ENCODE peak calls at places on chromosome 11, in four cellular contexts. K is esophagus squamous epithelium, M is cardiac fibroblast, E is GM12878. Q is an unnamed sample.

GRCh38 chr11:67507242-67507890 is 596 bp downstream of the CDK2AP2 start:
- DNase-seq in M (peak; percentile 83), K (no peak), E (no peak), Q (peak; percentile 17)

GRCh38 chr11:103907548-103908455 is 128.6 kb upstream of the DDI1 start:
- DNase-seq in M (peak; percentile 64), E (no peak), K (no peak), Q (no peak)

GRCh38 chr11:62370743-62371440 is 33.6 kb downstream of the ASRGL1 start:
- DNase-seq in M (no peak), K (no peak), E (no peak), Q (no peak)

GRCh38 chr11:59510917-59511589 is at the start of gene OR4D9:
- DNase-seq in M (peak; percentile 3), E (no peak), K (no peak), Q (no peak)

GRCh38 chr11:84722583-84723108 is 904.5 kb downstream of the DLG2 start:
- DNase-seq in M (no peak), E (no peak), K (no peak), Q (no peak)

GRCh38 chr11:95920460-95921105 is 3.3 kb downstream of the MTMR2 start:
- DNase-seq in E (no peak), K (no peak), M (peak; percentile 73), Q (no peak)

GRCh38 chr11:63999349-64000025 is 13.2 kb downstream of the OTUB1 start:
- DNase-seq in M (peak; percentile 34), K (no peak), E (no peak), Q (no peak)

GRCh38 chr11:45021001-45021400 is 70.3 kb upstream of the TP53I11 start:
- DNase-seq in M (no peak), E (no peak), K (no peak), Q (no peak)

GRCh38 chr11:117143390-117143789 is 697 bp upstream of the PAFAH1B2 start:
- DNase-seq in M (peak; percentile 59), E (no peak), K (no peak), Q (no peak)

GRCh38 chr11:76151561-76152085 is 54.7 kb downstream of the WNT11 start:
- DNase-seq in K (no peak), M (no peak), E (no peak), Q (no peak)

GRCh38 chr11:130209128-130209932 is 49.7 kb downstream of the ST14 start:
- DNase-seq in K (no peak), E (no peak), M (no peak), Q (no peak)

GRCh38 chr11:70059971-70060370 is 18.1 kb upstream of the ANO1 start:
- DNase-seq in M (no peak), E (no peak), K (no peak), Q (no peak)

GRCh38 chr11:60844870-60845221 is 2.9 kb downstream of the CCDC86 start:
- DNase-seq in M (no peak), K (no peak), E (no peak), Q (no peak)

GRCh38 chr11:92384316-92384715 is 159.7 kb downstream of the FAT3 start:
- DNase-seq in M (peak; percentile 74), K (no peak), E (no peak), Q (no peak)

GRCh38 chr11:89235976-89236375 is 58.3 kb downstream of the TYR start:
- DNase-seq in E (no peak), K (no peak), M (no peak), Q (no peak)

GRCh38 chr11:123526027-123526805 is 96.1 kb downstream of the GRAMD1B start:
- DNase-seq in M (no peak), E (no peak), K (no peak), Q (no peak)

GRCh38 chr11:131582021-131582531 is 211.7 kb downstream of the NTM start:
- DNase-seq in E (no peak), M (no peak), K (no peak), Q (no peak)

GRCh38 chr11:131581006-131581405 is 210.6 kb downstream of the NTM start:
- DNase-seq in M (no peak), K (no peak), E (no peak), Q (peak; percentile 23)

GRCh38 chr11:131588057-131588456 is 217.6 kb downstream of the NTM start:
- DNase-seq in K (no peak), E (no peak), M (no peak), Q (no peak)

GRCh38 chr11:131583823-131584222 is 213.4 kb downstream of the NTM start:
- DNase-seq in K (no peak), E (no peak), M (no peak), Q (no peak)

GRCh38 chr11:131584694-131585592 is 214.5 kb downstream of the NTM start:
- DNase-seq in M (no peak), K (no peak), E (no peak), Q (no peak)
- TF ChIP-seq CTCF in M (no peak), K (no peak), E (peak; percentile 30), Q (no peak)

GRCh38 chr11:35927067-35927466 is 16.8 kb upstream of the LDLRAD3 start:
- DNase-seq in K (no peak), E (no peak), M (no peak), Q (no peak)
- H3K4me3 ChIP-seq in K (peak overlapping the region; percentile 27), E (no peak overlapping the region), M (no peak overlapping the region), Q (no peak overlapping the region)

GRCh38 chr11:121968638-121969037 is 147.4 kb downstream of the BLID start:
- DNase-seq in K (no peak), E (no peak), M (no peak), Q (no peak)

GRCh38 chr11:121967131-121967689 is 148.8 kb downstream of the BLID start:
- DNase-seq in K (no peak), E (no peak), M (no peak), Q (no peak)

GRCh38 chr11:121965330-121965729 is 150.7 kb downstream of the BLID start:
- DNase-seq in K (no peak), E (no peak), M (peak; percentile 85), Q (no peak)

GRCh38 chr11:121961228-121961860 is 154.7 kb downstream of the BLID start:
- DNase-seq in M (no peak), E (no peak), K (no peak), Q (no peak)

DNA sequence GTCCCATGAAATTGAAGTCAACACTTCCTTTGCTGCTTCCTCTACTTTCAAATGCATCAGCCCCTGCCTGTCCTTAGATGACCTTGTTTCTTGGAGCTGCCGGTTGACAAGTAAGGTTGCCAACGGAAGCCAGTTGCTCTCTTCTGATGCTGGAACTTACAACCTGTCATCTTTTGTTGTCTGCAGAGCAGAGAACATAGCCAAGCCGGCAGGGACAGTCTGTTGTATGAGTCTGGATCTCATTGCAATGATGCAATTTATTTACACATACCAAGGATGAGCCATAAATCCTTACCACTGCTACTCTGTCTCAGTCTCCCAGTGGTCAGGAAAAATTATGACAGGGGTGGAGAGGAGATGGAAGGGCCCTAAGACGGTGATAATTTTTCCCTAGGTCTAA is 151.4 kb downstream of the BLID start:
- DNase-seq in M (peak; percentile 85), K (no peak), E (no peak), Q (no peak)
- TF ChIP-seq CTCF in M (peak; percentile 24), K (no peak), E (no peak), Q (peak; percentile 17)

GRCh38 chr11:132119573-132119972 is 749.2 kb downstream of the NTM start:
- DNase-seq in M (no peak), K (no peak), E (no peak), Q (no peak)

GRCh38 chr11:132115454-132115853 is 745.0 kb downstream of the NTM start:
- DNase-seq in M (peak; percentile 76), E (no peak), K (no peak), Q (no peak)

GRCh38 chr11:132114185-132114584 is 743.8 kb downstream of the NTM start:
- DNase-seq in K (no peak), M (peak; percentile 48), E (no peak), Q (no peak)

GRCh38 chr11:132114743-132115142 is 744.3 kb downstream of the NTM start:
- DNase-seq in E (no peak), M (no peak), K (no peak), Q (no peak)

GRCh38 chr11:132116516-132116915 is 746.1 kb downstream of the NTM start:
- DNase-seq in M (no peak), E (no peak), K (no peak), Q (no peak)
- H3K4me3 ChIP-seq in M (no peak overlapping the region), E (no peak overlapping the region), K (no peak overlapping the region), Q (no peak overlapping the region)

DNA sequence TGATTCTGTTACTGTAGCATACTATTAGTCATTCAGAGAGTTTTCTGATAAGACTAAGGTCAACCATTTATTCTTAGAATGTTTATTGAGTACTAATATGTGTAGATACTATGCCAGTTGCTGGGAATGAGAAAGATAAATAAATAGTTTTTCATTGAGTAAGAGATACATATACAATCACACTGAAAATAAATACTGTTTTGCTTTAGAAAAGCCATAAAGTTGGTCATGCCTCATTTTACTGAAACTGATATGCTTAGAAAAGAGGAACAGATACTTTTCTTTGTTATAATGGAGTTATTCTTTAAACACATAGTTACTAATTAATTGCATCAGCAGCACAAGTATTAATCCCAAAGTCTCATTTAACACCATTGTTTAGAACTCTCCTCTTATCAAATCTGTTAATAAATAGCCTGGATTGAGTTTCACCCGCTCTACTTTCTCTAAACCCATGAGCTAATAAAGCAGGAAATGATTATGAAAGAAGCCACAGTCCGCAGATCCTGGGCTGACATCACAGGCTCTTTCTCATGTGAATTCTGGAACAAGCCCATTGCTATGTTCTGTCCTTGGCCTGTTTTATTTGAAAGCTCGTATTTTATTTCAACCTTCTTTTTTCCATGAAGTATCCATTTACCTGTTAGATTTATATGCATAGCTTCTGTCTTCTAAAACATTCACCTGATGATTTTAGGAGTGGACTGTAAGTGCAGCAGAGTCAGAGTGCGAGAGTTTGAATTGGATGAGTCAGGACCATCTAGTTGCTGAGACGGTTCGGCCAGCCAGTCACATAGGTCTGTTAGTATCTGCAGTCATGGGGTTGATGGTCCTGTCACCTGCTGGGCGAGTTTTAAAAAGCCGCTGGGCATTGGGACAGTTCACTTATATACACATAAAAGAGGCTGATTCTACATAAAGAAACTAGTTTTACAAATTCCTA is 35.5 kb downstream of the PIWIL4 start:
- DNase-seq in M (peak; percentile 86), K (no peak), E (peak; percentile 75), Q (no peak)
- TF ChIP-seq CTCF in M (peak; percentile 52), K (peak; percentile 50), E (peak; percentile 58), Q (no peak)

GRCh38 chr11:118635237-118635591 is 27.8 kb downstream of the PHLDB1 start:
- DNase-seq in M (no peak), K (no peak), E (no peak), Q (no peak)

GRCh38 chr11:118635642-118636041 is 28.2 kb downstream of the PHLDB1 start:
- DNase-seq in M (no peak), E (no peak), K (no peak), Q (no peak)

GRCh38 chr11:118633319-118633690 is 25.9 kb downstream of the PHLDB1 start:
- DNase-seq in M (no peak), E (no peak), K (no peak), Q (no peak)

GRCh38 chr11:118633979-118634378 is 26.6 kb downstream of the PHLDB1 start:
- DNase-seq in E (no peak), K (no peak), M (peak; percentile 49), Q (no peak)

DNA sequence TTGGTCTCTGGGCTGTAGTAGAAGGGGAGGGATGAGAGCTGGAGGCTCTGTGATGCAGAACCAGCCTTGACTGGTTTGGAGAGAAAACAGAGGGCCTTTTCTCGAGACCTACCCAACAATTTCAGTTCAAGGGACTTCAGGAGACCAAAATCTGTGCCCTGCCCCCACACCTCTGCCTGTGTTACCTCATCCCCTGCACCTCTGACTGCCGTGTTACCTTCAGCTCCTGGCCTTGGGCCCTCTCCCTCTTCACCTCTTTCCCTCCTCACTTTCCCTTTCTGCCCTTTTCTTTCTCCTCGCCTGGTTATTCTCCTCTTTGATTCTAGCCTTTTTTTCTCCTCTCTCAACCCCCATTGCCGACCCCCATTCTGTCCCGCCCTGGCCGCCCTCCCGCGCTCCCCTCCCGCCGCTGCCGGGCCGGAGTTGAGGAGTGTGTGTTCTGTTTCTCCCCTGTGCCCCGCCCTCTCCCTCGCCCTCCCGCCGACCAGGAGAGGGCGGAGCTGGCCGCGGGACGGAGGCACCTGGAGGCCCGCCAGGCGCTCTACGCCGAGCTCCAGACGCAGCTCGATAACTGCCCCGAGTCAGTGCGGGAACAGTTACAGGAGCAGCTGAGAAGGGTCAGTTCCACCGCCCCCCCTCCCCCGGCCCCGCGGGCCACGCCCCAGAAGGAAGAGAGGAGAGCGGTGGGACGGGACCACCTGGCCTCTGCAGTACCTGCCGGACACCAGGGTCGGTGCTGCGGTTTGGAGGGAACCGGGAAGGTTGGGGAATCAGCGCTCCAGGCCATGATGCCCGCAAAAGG is 27.2 kb downstream of the PHLDB1 start:
- DNase-seq in M (peak; percentile 46), E (no peak), K (no peak), Q (no peak)
- H3K4me3 ChIP-seq in M (no peak overlapping the region), E (no peak overlapping the region), K (peak overlapping the region; percentile 30), Q (no peak overlapping the region)

Q was measured in AG09309.